ENCODE peak calls at places on chromosomes 13 and 19, in four cellular contexts. B is neuronal stem cell, O is A549, T is mesendoderm. E is an unnamed sample.
A peak's percentile ranks its signal among the peaks of the same experiment; 100 is the strongest.

GRCh38 chr13:49904729-49905456 is 31.2 kb downstream of the SPRYD7 start:
- DNase-seq in O (no peak), T (no peak), B (no peak), E (no peak)

GRCh38 chr13:44837250-44837649 is 152.0 kb downstream of the NUFIP1 start:
- DNase-seq in O (no peak), T (no peak), B (no peak), E (no peak)

GRCh38 chr13:33642374-33643065 is 175.4 kb upstream of the RFC3 start:
- DNase-seq in O (peak; percentile 87), B (no peak), T (peak; percentile 88), E (no peak)

GRCh38 chr13:83350569-83350968 is 531.7 kb downstream of the SLITRK1 start:
- DNase-seq in O (peak; percentile 7), B (no peak), T (no peak), E (no peak)

GRCh38 chr13:111917086-111917485 is 149.9 kb upstream of the SOX1 start:
- DNase-seq in T (no peak), O (no peak), B (no peak), E (no peak)

GRCh38 chr19:35164418-35164817 is 9.9 kb downstream of the FXYD5 start:
- DNase-seq in T (no peak), O (no peak), B (no peak), E (no peak)

GRCh38 chr19:57664269-57665127 is 4.2 kb upstream of the ZSCAN4 start:
- DNase-seq in B (peak; percentile 53), O (no peak), T (peak; percentile 59), E (no peak)

GRCh38 chr13:98214707-98215106 is 37.6 kb upstream of the RNF113B start:
- DNase-seq in B (no peak), O (no peak), T (no peak), E (no peak)

GRCh38 chr19:53621885-53622710 is 9.7 kb upstream of the DPRX start:
- DNase-seq in O (peak; percentile 66), B (no peak), T (peak; percentile 82), E (no peak)

GRCh38 chr13:99601535-99601934 is 100.3 kb downstream of the TM9SF2 start:
- DNase-seq in O (no peak), B (no peak), T (no peak), E (no peak)

GRCh38 chr19:15779756-15780476 is 7.5 kb upstream of the OR10H5 start:
- DNase-seq in B (no peak), O (peak; percentile 12), T (no peak), E (no peak)

GRCh38 chr13:79674765-79675515 is 194.0 kb downstream of the NDFIP2 start:
- DNase-seq in B (no peak), O (no peak), T (no peak), E (no peak)

GRCh38 chr19:48333467-48334384 is 8.4 kb downstream of the EMP3 start:
- DNase-seq in O (peak; percentile 98), B (peak; percentile 71), T (peak; percentile 95), E (peak; percentile 98)

GRCh38 chr19:10603084-10603872 is 16.2 kb upstream of the AP1M2 start:
- DNase-seq in O (no peak), T (peak; percentile 83), B (no peak), E (peak; percentile 92)

GRCh38 chr13:34416833-34417425 is 525.1 kb upstream of the NBEA start:
- DNase-seq in O (no peak), T (no peak), B (no peak), E (no peak)

GRCh38 chr13:52459668-52460067 is 4.4 kb downstream of the CKAP2 start:
- DNase-seq in T (no peak), O (no peak), B (no peak), E (no peak)

GRCh38 chr13:102291587-102292218 is 110.1 kb downstream of the FGF14 start:
- DNase-seq in O (no peak), T (peak; percentile 46), B (no peak), E (no peak)

GRCh38 chr19:45769821-45770191 is 754 bp upstream of the SIX5 start:
- DNase-seq in O (peak; percentile 70), T (no peak), B (no peak), E (peak; percentile 70)

GRCh38 chr19:28257396-28257795 is 955.6 kb downstream of the UQCRFS1 start:
- DNase-seq in T (no peak), B (no peak), O (no peak), E (no peak)

GRCh38 chr13:70613295-70613694 is 505.0 kb upstream of the KLHL1 start:
- DNase-seq in T (no peak), B (no peak), O (no peak), E (no peak)

GRCh38 chr13:91078093-91078679 is 269.3 kb upstream of the MIR17HG start:
- DNase-seq in T (no peak), O (peak; percentile 1), B (no peak), E (peak; percentile 59)

GRCh38 chr19:10043286-10043927 is 30.1 kb downstream of the RDH8 start:
- DNase-seq in B (peak; percentile 50), O (no peak), T (peak; percentile 72), E (no peak)

GRCh38 chr13:46630419-46631183 is 77.6 kb downstream of the LRCH1 start:
- DNase-seq in B (no peak), T (no peak), O (no peak), E (no peak)

GRCh38 chr13:65585346-65585745 is 1644.8 kb downstream of the PCDH9 start:
- DNase-seq in B (no peak), O (no peak), T (no peak), E (no peak)

GRCh38 chr19:16259385-16260159 is 61.9 kb downstream of the AP1M1 start:
- DNase-seq in B (no peak), T (no peak), O (no peak), E (peak; percentile 95)

GRCh38 chr13:27919934-27920676 is at the start of gene PDX1:
- DNase-seq in O (no peak), B (peak; percentile 48), T (peak; percentile 71), E (no peak)

GRCh38 chr13:26255717-26256277 is 1.9 kb downstream of the CDK8 start:
- DNase-seq in T (no peak), O (peak; percentile 1), B (no peak), E (no peak)

GRCh38 chr13:91778123-91778522 is 379.7 kb downstream of the GPC5 start:
- DNase-seq in O (no peak), B (no peak), T (no peak), E (no peak)

GRCh38 chr13:60061737-60062136 is 102.0 kb downstream of the DIAPH3 start:
- DNase-seq in B (no peak), O (no peak), T (no peak), E (no peak)

GRCh38 chr13:112775791-112776279 is 86.0 kb downstream of the ATP11A start:
- DNase-seq in T (peak; percentile 76), O (no peak), B (no peak), E (no peak)

GRCh38 chr13:20729633-20730585 is 26.4 kb downstream of the IL17D start:
- DNase-seq in O (no peak), T (no peak), B (no peak), E (no peak)

GRCh38 chr19:5820785-5821184 is 15.9 kb downstream of the NRTN start:
- DNase-seq in B (no peak), O (no peak), T (no peak), E (no peak)

DNA sequence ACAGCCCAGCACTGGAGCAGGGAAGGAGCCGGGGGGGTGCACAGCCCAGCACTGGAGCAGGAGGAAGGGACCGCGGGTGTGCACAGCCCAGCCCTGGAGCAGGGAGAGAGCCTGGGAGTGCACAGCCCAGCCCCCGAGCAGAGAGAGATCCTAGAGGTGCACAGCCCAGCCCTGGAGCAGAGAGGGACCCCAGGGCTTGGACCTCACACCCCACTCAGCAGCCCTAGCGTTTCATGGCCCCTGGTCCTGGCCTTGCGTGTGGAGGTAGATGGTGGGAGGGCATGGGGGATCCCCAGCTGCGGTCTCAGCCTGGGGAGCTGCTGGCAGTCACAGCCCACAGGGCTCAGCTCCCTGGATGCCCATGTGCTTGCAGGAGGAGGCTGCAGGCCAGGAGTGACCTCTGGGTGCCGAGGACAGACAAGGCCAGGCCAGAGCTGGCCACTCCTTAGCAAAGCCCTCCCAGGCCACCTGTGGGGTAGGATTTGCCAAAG is 25.1 kb downstream of the GAS6 start:
- DNase-seq in B (no peak), T (no peak), O (no peak), E (no peak)
- H3K4me3 ChIP-seq in B (no peak overlapping the region), T (no peak overlapping the region), O (peak overlapping the region; percentile 82), E (no peak overlapping the region)

GRCh38 chr19:29663861-29664752 is 1.2 kb upstream of the PLEKHF1 start:
- DNase-seq in O (no peak), T (peak; percentile 42), B (no peak), E (no peak)
- H3K4me2 ChIP-seq in O (peak overlapping the region; percentile 99), T (no peak overlapping the region), B (no peak overlapping the region), E (peak overlapping the region; percentile 73)

DNA sequence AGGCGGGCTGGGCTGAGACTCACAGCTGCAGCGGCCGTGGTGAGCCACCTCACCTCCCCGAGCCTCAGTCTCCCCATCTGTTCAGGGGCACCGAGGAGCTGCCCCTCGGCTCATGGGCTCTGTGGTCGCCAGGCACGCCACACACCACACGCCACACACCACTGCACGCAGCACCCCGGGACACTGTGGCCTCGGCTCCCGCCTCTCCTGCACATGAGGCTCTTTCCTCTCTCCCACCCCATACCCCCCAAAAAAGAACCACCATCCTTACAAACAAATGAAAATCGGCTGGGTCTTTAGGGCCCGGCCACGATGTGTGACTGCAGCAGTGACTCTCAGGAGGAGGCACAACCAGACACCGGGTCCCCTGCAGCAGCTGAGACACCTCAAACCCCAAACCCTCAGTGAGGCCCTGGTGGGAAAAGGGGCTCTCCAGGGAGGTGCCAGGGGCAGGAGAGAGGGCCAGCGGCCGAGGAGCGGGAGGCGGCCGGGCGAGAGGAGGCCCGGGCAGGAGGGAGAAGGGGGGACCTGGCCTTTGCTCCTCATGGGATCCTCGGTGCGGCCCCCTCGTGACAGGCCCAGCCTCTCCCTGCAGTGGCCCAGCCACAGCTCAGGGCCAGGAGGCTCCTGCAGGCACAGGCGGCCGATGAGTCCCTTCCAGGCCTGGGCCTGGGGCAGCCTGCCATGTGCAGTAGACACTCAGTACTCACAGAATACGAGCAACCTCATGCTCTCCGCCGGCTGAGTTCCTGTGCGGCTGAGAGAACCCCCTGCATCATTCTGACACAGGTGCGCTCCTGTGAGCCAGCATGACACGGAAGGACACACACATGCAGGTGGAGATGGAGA is 66.3 kb downstream of the RASA3 start:
- DNase-seq in B (no peak), O (no peak), T (no peak), E (no peak)
- H3K4me3 ChIP-seq in B (no peak overlapping the region), O (no peak overlapping the region), T (no peak overlapping the region), E (no peak overlapping the region)

DNA sequence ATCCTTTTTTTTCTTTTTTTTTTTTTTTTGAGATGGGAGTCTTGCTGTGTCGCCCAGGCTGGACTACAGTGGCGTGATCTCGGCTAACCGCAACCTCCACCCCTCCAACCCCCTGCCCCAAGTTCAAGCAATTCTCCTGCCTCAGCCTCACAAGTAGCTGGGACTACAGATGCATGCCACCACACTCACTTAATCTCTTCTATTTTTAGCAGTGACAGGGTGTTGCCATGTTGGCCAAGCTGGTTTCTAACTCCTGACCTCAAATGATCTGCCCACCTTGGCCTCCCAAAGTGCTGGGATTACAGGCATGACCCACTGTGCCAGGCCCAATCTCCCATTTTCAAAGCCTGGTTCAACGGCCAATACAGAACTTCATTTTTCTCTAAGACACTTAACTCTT is 9.1 kb downstream of the FOXO1 start:
- DNase-seq in O (no peak), T (no peak), B (no peak), E (no peak)
- H3K4me2 ChIP-seq in O (no peak overlapping the region), T (no peak overlapping the region), B (no peak overlapping the region), E (peak overlapping the region; percentile 6)

DNA sequence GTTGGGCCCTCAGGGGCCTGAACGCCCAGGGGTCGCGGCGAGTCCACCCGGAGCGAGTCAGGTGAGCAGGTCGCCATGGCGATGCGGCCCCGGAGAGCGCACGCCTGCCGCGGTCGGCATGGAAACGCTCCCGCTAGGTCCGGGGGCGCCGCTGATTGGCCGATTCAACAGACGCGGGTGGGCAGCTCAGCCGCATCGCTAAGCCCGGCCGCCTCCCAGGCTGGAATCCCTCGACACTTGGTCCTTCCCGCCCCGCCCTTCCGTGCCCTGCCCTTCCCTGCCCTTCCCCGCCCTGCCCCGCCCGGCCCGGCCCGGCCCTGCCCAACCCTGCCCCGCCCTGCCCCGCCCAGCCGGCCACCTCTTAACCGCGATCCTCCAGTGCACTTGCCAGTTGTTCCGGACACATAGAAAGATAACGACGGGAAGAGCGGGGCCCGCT is at the start of gene CCNA1:
- DNase-seq in B (peak; percentile 73), T (peak; percentile 75), O (peak; percentile 10), E (no peak)
- H3K4me3 ChIP-seq in B (peak within 1 kb of the TSS; percentile 40), T (peak within 1 kb of the TSS; percentile 17), O (peak within 1 kb of the TSS; percentile 52), E (no peak within 1 kb of the TSS)